ENCODE peak calls at places on chromosome 22, in six cellular contexts. Y is colonic mucosa; J is A172; D is adipocyte; P is brain microvascular endothelial cell; B is activated effector memory CD4-positive, alpha-beta T cell treated with Interleukin-2 at 50 U/mL for 16 hours. N is an unnamed sample.

GRCh38 chr22:46910624-46911023 is 148.2 kb downstream of the TBC1D22A start:
- DNase-seq in Y (no peak), J (no peak), D (no peak), P (no peak), B (no peak), N (no peak)

GRCh38 chr22:26276530-26277200 is 107.4 kb downstream of the SEZ6L start:
- DNase-seq in Y (no peak), J (no peak), D (no peak), P (no peak), B (no peak), N (no peak)

GRCh38 chr22:34943830-34944229 is 122.1 kb upstream of the ISX start:
- DNase-seq in Y (no peak), J (no peak), D (no peak), P (no peak), B (no peak), N (no peak)

GRCh38 chr22:28283025-28283654 is 364.1 kb upstream of the PITPNB start:
- DNase-seq in Y (no peak), J (no peak), D (peak; percentile 40), P (peak; percentile 5), B (no peak), N (no peak)

GRCh38 chr22:27992294-27993165 is 73.5 kb upstream of the PITPNB start:
- DNase-seq in Y (no peak), J (no peak), D (no peak), P (no peak), B (no peak), N (no peak)

GRCh38 chr22:38230916-38231315 is 29.1 kb downstream of the MAFF start:
- DNase-seq in Y (no peak), J (no peak), D (no peak), P (no peak), B (no peak), N (no peak)

GRCh38 chr22:37276771-37277170 is 5.5 kb upstream of the CYTH4 start:
- DNase-seq in Y (no peak), J (no peak), D (peak; percentile 32), P (peak; percentile 18), B (no peak), N (no peak)

GRCh38 chr22:35359380-35360065 is 21.4 kb upstream of the HMOX1 start:
- DNase-seq in Y (no peak), J (peak; percentile 40), D (no peak), P (no peak), B (no peak), N (no peak)

GRCh38 chr22:21573750-21574494 is 6.4 kb downstream of the UBE2L3 start:
- DNase-seq in Y (no peak), J (no peak), D (no peak), P (no peak), B (no peak), N (no peak)

GRCh38 chr22:41946360-41947180 is at the start of gene CENPM:
- DNase-seq in Y (peak; percentile 96), J (peak; percentile 89), D (peak; percentile 98), P (peak; percentile 93), B (peak; percentile 84), N (peak; percentile 92)

GRCh38 chr22:28329582-28330073 is 350.0 kb downstream of the TTC28 start:
- DNase-seq in Y (no peak), J (no peak), D (peak; percentile 84), P (no peak), B (no peak), N (no peak)

GRCh38 chr22:43370045-43370444 is 26.9 kb upstream of the SCUBE1 start:
- DNase-seq in Y (no peak), J (no peak), D (no peak), P (no peak), B (no peak), N (no peak)

GRCh38 chr22:20494978-20495860 is at the start of gene KLHL22:
- DNase-seq in Y (peak; percentile 43), J (no peak), D (peak; percentile 70), P (no peak), B (peak; percentile 18), N (peak; percentile 30)

GRCh38 chr22:31915499-31916065 is 28.8 kb upstream of the YWHAH start:
- DNase-seq in Y (peak; percentile 22), J (no peak), D (no peak), P (no peak), B (no peak), N (no peak)

GRCh38 chr22:27045103-27045940 is 387.9 kb downstream of the MIAT start:
- DNase-seq in Y (no peak), J (peak; percentile 73), D (peak; percentile 27), P (peak; percentile 65), B (no peak), N (peak; percentile 1)

GRCh38 chr22:24159650-24160049 is 21.6 kb upstream of the SUSD2 start:
- DNase-seq in Y (no peak), J (no peak), D (no peak), P (no peak), B (no peak), N (no peak)

GRCh38 chr22:38941488-38941987 is 15.9 kb upstream of the APOBEC3A start:
- DNase-seq in Y (no peak), J (no peak), D (no peak), P (no peak), B (no peak), N (no peak)

GRCh38 chr22:27245056-27245455 is 556.5 kb downstream of the MN1 start:
- DNase-seq in Y (no peak), J (no peak), D (no peak), P (no peak), B (no peak), N (no peak)

GRCh38 chr22:34236527-34236926 is 316.3 kb upstream of the LARGE1 start:
- DNase-seq in Y (no peak), J (no peak), D (no peak), P (no peak), B (no peak), N (no peak)

GRCh38 chr22:44325718-44326548 is 13.2 kb upstream of the SHISAL1 start:
- DNase-seq in Y (no peak), J (no peak), D (peak; percentile 84), P (no peak), B (no peak), N (peak; percentile 28)

N was measured in PC-3.